ENCODE peak calls at places on chromosomes 7 and 10, in nine cellular contexts. L is PC-3; F is tibial nerve; D is sigmoid colon; M is CD8-positive, alpha-beta memory T cell; W is GM23248; U is cardiac muscle cell; G is GM12878; C is uterus. R is an unnamed sample.

GRCh38 chr7:142711722-142712616 is 37.3 kb upstream of the PRSS1 start:
- DNase-seq in L (peak; percentile 66), F (no peak), D (no peak), M (peak; percentile 49), W (peak; percentile 48), U (peak; percentile 45), G (no peak), C (no peak), R (no peak)

GRCh38 chr10:12656518-12657142 is 307.3 kb downstream of the CAMK1D start:
- DNase-seq in L (peak; percentile 60), F (no peak), D (no peak), M (no peak), W (peak; percentile 69), U (peak; percentile 75), G (no peak), C (no peak), R (no peak)

GRCh38 chr7:84455788-84456187 is 261.2 kb upstream of the SEMA3A start:
- DNase-seq in L (peak; percentile 22), F (no peak), D (no peak), M (no peak), W (peak; percentile 31), U (peak; percentile 48), G (no peak), C (no peak), R (no peak)

GRCh38 chr10:71844695-71845094 is 6.4 kb downstream of the PSAP start:
- DNase-seq in L (no peak), F (no peak), D (no peak), M (no peak), W (no peak), U (no peak), G (no peak), C (no peak), R (no peak)

GRCh38 chr10:97701438-97702064 is 12.0 kb upstream of the MARVELD1 start:
- DNase-seq in L (peak; percentile 76), F (peak; percentile 76), D (no peak), M (peak; percentile 67), W (peak; percentile 86), U (peak; percentile 84), G (no peak), C (no peak), R (no peak)

GRCh38 chr7:151312831-151313809 is 28.5 kb upstream of the NUB1 start:
- DNase-seq in L (no peak), F (no peak), D (no peak), M (no peak), W (no peak), U (no peak), G (no peak), C (no peak), R (no peak)

GRCh38 chr7:24741691-24742639 is 15.3 kb downstream of the GSDME start:
- DNase-seq in L (peak; percentile 63), F (peak; percentile 32), D (no peak), M (no peak), W (peak; percentile 99), U (peak; percentile 95), G (no peak), C (peak; percentile 82), R (no peak)

GRCh38 chr7:1331576-1332467 is 99.2 kb downstream of the UNCX start:
- DNase-seq in L (no peak), F (no peak), D (peak; percentile 44), M (peak; percentile 7), W (no peak), U (no peak), G (no peak), C (no peak), R (no peak)

GRCh38 chr10:125231116-125231812 is 70.9 kb upstream of the CTBP2 start:
- DNase-seq in L (peak; percentile 91), F (no peak), D (no peak), M (no peak), W (peak; percentile 97), U (peak; percentile 83), G (no peak), C (peak; percentile 17), R (no peak)

GRCh38 chr10:27742195-27742925 is 3.3 kb downstream of the MKX start:
- DNase-seq in L (peak; percentile 75), F (peak; percentile 58), D (peak; percentile 92), M (peak; percentile 78), W (peak; percentile 97), U (peak; percentile 87), G (peak; percentile 38), C (peak; percentile 87), R (no peak)

GRCh38 chr7:194257-194995 is 2.1 kb downstream of the FAM20C start:
- DNase-seq in L (no peak), F (no peak), D (no peak), M (no peak), W (peak; percentile 82), U (peak; percentile 56), G (no peak), C (no peak), R (no peak)

GRCh38 chr10:110976577-110976976 is 57.2 kb downstream of the SHOC2 start:
- DNase-seq in L (no peak), F (no peak), D (no peak), M (no peak), W (no peak), U (no peak), G (no peak), C (no peak), R (no peak)

GRCh38 chr10:102072867-102073527 is 7.8 kb downstream of the HPS6 start:
- DNase-seq in L (peak; percentile 80), F (peak; percentile 97), D (peak; percentile 88), M (peak; percentile 82), W (peak; percentile 85), U (peak; percentile 86), G (no peak), C (peak; percentile 75), R (peak; percentile 47)

GRCh38 chr7:106964455-106964854 is 80.0 kb upstream of the PRKAR2B start:
- DNase-seq in L (no peak), F (no peak), D (no peak), M (no peak), W (no peak), U (no peak), G (no peak), C (no peak), R (no peak)

GRCh38 chr10:29026065-29026797 is 262.6 kb upstream of the LYZL1 start:
- DNase-seq in L (no peak), F (no peak), D (no peak), M (no peak), W (no peak), U (no peak), G (no peak), C (no peak), R (no peak)

DNA sequence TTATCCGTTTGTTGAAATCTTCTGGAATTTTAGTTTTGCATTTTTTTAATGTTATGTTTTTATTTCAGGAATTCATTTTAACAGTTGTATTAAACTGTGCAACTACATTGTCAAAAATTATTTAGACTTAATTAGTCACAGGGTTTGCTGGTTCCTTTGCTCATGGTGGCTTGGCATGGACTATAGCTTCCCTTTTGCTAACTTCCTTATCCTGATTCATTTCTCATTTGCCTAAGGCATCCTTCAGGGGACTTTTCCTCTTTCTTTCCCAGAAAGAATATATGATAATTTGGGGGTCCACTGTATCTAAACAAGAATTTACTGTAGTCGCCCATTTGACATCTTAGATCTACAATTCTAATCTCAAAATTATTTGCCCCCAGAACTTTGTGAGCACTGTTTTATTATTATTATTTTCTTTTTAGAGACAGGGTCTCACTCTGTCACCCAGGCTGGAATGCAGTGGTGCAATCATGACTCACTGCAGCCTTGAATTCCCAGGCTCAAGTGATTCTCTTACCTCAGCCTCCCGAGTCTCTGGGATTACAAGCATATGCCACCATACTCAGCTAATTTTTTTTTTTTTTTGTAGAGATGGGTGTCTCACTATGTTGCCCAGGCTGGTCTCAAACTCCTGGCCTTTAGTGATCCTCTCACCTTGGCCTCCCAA is 13.9 kb downstream of the FIGNL1 start:
- DNase-seq in L (peak; percentile 67), F (no peak), D (no peak), M (no peak), W (peak; percentile 81), U (peak; percentile 79), G (no peak), C (no peak), R (no peak)
- H3K27ac ChIP-seq in L (peak overlapping the region; percentile 64), F (no peak overlapping the region), D (no peak overlapping the region), M (no peak overlapping the region), W (peak overlapping the region; percentile 84), U (no peak overlapping the region), G (no peak overlapping the region), C (no peak overlapping the region), R (no peak overlapping the region)

GRCh38 chr7:130930710-130931109 is 196.7 kb upstream of the KLF14 start:
- DNase-seq in L (no peak), F (no peak), D (no peak), M (no peak), W (no peak), U (no peak), G (no peak), C (no peak), R (no peak)
- H3K4me1 ChIP-seq in L (peaks cover 15% of the 10 kb centered on the region), F (peaks cover 79% of the 10 kb centered on the region), D (peaks cover 7% of the 10 kb centered on the region), M (peaks cover 78% of the 10 kb centered on the region), W (peaks cover 11% of the 10 kb centered on the region), U (no peaks in the 10 kb centered on the region), G (peaks cover 8% of the 10 kb centered on the region), C (no peaks in the 10 kb centered on the region), R (no peaks in the 10 kb centered on the region)

GRCh38 chr7:22238354-22239311 is 118.3 kb downstream of the RAPGEF5 start:
- DNase-seq in L (peak; percentile 68), F (no peak), D (no peak), M (no peak), W (peak; percentile 70), U (no peak), G (no peak), C (no peak), R (no peak)

GRCh38 chr7:22240904-22241571 is 115.9 kb downstream of the RAPGEF5 start:
- DNase-seq in L (peak; percentile 18), F (no peak), D (no peak), M (no peak), W (no peak), U (no peak), G (no peak), C (no peak), R (no peak)

DNA sequence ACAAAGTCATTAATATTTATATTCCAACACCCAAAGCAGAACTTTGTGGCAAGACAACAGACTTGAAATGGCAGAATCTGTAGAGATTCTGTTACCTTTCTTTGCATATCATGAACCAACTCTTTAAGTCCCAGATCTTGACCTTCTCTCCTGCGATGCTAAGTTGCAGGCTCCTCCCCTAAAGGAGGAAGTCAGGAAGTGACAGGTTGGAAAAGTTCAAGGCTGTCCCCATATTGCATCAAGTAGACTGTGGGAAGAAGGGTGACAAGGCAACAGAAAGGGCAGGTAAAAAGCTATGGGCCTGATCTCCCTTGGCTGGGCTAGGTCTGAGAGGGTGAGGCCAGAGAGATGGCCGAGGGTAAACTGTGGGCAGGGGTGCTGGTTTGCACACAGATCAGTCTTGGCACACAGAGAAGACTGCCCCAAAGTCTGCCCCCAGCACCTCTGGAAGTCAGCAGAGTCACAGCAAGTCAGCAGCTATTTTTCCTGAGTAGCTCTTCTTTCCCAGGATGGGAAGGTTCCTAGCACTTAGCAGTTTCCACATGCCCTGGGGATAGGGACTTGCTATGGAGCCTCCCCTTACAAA is 115.1 kb downstream of the RAPGEF5 start:
- DNase-seq in L (no peak), F (no peak), D (no peak), M (no peak), W (no peak), U (no peak), G (no peak), C (no peak), R (no peak)
- H3K36me3 ChIP-seq in L (no peaks in the 10 kb centered on the region), F (no peaks in the 10 kb centered on the region), D (no peaks in the 10 kb centered on the region), M (no peaks in the 10 kb centered on the region), W (no peaks in the 10 kb centered on the region), U (no peaks in the 10 kb centered on the region), G (no peaks in the 10 kb centered on the region), C (no peaks in the 10 kb centered on the region), R (no peaks in the 10 kb centered on the region)

DNA sequence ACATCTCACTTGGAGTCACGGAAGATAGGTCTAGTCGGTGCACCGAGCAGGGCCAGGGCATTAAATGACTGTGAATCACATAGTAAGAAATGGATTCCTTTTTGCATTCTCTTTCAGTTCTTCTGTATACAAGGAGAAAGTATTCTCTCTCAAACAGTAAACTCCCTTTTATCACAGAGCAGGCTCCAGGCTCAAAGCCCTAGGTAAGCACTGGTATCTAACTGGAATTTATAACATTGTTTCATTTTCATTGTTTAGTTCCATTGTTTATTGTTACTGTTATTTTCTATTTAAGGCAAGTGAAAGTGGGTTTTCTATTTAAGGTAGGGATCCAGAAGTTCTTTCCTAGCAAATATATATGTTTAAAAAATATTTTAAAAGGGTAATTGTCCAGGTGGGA is 44.1 kb upstream of the CDK1 start:
- DNase-seq in L (no peak), F (no peak), D (no peak), M (no peak), W (no peak), U (no peak), G (no peak), C (no peak), R (no peak)
- H3K27ac ChIP-seq in L (no peak overlapping the region), F (no peak overlapping the region), D (no peak overlapping the region), M (no peak overlapping the region), W (no peak overlapping the region), U (no peak overlapping the region), G (no peak overlapping the region), C (no peak overlapping the region), R (no peak overlapping the region)